ENCODE peak calls at places on chromosomes 1 and 21, in eight cellular contexts. K is transverse colon, Q is GM12891, S is stomach, L is H1, V is sigmoid colon, T is GM12878, Z is endothelial cell of umbilical vein. N is an unnamed sample.

GRCh38 chr1:209542585-209542984 is 40.9 kb upstream of the CAMK1G start:
- DNase-seq in Q (no peak), Z (no peak), T (no peak), L (no peak), K (no peak), S (no peak), V (no peak), N (no peak)

GRCh38 chr1:226104671-226105121 is 42.2 kb downstream of the H3-3A start:
- DNase-seq in V (no peak), Q (no peak), Z (no peak), K (no peak), T (no peak), S (no peak), L (no peak), N (no peak)

GRCh38 chr1:89918127-89918793 is 76.7 kb upstream of the ZNF326 start:
- DNase-seq in V (no peak), S (no peak), L (no peak), Z (no peak), Q (no peak), K (no peak), T (no peak), N (no peak)

GRCh38 chr1:31944205-31945089 is 6.3 kb upstream of the PTP4A2 start:
- DNase-seq in T (peak), V (peak), Q (peak), K (peak), L (peak), Z (peak), S (peak), N (no peak)

GRCh38 chr1:44318097-44319088 is 36.7 kb downstream of the ERI3 start:
- DNase-seq in Q (peak), Z (peak), T (no peak), V (no peak), S (no peak), K (peak), L (peak), N (no peak)

GRCh38 chr1:193019442-193020026 is 39.6 kb downstream of the UCHL5 start:
- DNase-seq in Z (peak), V (no peak), Q (no peak), S (no peak), K (no peak), L (no peak), T (no peak), N (no peak)

GRCh38 chr1:109251277-109252166 is 2.2 kb downstream of the CELSR2 start:
- DNase-seq in S (no peak), T (no peak), K (no peak), Q (no peak), L (no peak), V (no peak), Z (no peak), N (no peak)

GRCh38 chr1:162663086-162663485 is 30.8 kb downstream of the DDR2 start:
- DNase-seq in L (no peak), Q (no peak), V (no peak), S (no peak), T (no peak), K (no peak), Z (no peak), N (no peak)

GRCh38 chr1:12722626-12723025 is 6.7 kb downstream of the AADACL3 start:
- DNase-seq in V (no peak), Z (no peak), L (no peak), K (no peak), T (no peak), Q (no peak), S (no peak), N (no peak)

GRCh38 chr1:57874426-57874825 is 450.6 kb upstream of the DAB1 start:
- DNase-seq in Z (no peak), V (no peak), T (no peak), L (no peak), K (no peak), S (no peak), Q (no peak), N (no peak)

GRCh38 chr1:208924011-208924410 is 659.5 kb upstream of the CAMK1G start:
- DNase-seq in L (no peak), V (no peak), Q (no peak), Z (no peak), T (no peak), S (no peak), K (no peak), N (no peak)

GRCh38 chr1:153629343-153629665 is 1.1 kb downstream of the S100A1 start:
- DNase-seq in V (no peak), L (no peak), Q (no peak), T (no peak), Z (no peak), K (no peak), S (no peak), N (no peak)

GRCh38 chr1:226637147-226637935 is 88.8 kb downstream of the STUM start:
- DNase-seq in V (peak), T (no peak), Z (no peak), L (no peak), S (no peak), K (peak), Q (no peak), N (no peak)

GRCh38 chr1:66705100-66705499 is 47.2 kb upstream of the DYNLT5 start:
- DNase-seq in T (no peak), Q (no peak), K (no peak), V (no peak), S (no peak), L (no peak), Z (peak), N (no peak)

GRCh38 chr1:92728687-92729086 is 56.2 kb downstream of the EVI5 start:
- DNase-seq in L (no peak), T (no peak), S (no peak), Q (no peak), Z (no peak), K (no peak), V (no peak), N (no peak)

GRCh38 chr1:22941257-22941656 is 31.4 kb downstream of the LACTBL1 start:
- DNase-seq in Z (no peak), S (no peak), K (no peak), V (no peak), T (no peak), L (no peak), Q (no peak), N (no peak)

GRCh38 chr1:199691540-199691939 is 336.0 kb upstream of the NR5A2 start:
- DNase-seq in T (no peak), K (no peak), V (no peak), L (no peak), Q (no peak), Z (peak), S (no peak), N (no peak)

GRCh38 chr1:163922743-163923186 is 601.0 kb downstream of the NUF2 start:
- DNase-seq in S (no peak), K (no peak), Z (no peak), Q (no peak), L (no peak), T (no peak), V (no peak), N (no peak)

GRCh38 chr1:201602413-201603265 is 63.7 kb downstream of the NAV1 start:
- DNase-seq in Z (peak), V (no peak), L (no peak), S (no peak), T (no peak), K (peak), Q (no peak), N (no peak)

GRCh38 chr1:153443486-153443885 is 17.0 kb downstream of the S100A7 start:
- DNase-seq in S (no peak), L (no peak), V (no peak), T (no peak), K (no peak), Q (no peak), Z (no peak), N (peak)

GRCh38 chr1:911875-912739 is 11.6 kb upstream of the SAMD11 start:
- DNase-seq in S (no peak), V (peak), T (no peak), L (no peak), Q (no peak), K (no peak), Z (no peak), N (no peak)

GRCh38 chr1:3003039-3003940 is 18.0 kb upstream of the ACTRT2 start:
- DNase-seq in V (peak), Q (no peak), S (no peak), T (no peak), Z (no peak), K (no peak), L (no peak), N (no peak)

GRCh38 chr1:163069655-163070277 is 605 bp downstream of the RGS4 start:
- DNase-seq in K (no peak), Q (no peak), L (no peak), V (no peak), Z (no peak), T (no peak), S (no peak), N (no peak)

GRCh38 chr1:118825619-118826018 is 162.5 kb downstream of the TBX15 start:
- DNase-seq in Q (no peak), Z (no peak), S (no peak), T (no peak), K (no peak), V (no peak), L (no peak), N (no peak)

GRCh38 chr21:14942801-14943490 is 121.9 kb downstream of the NRIP1 start:
- DNase-seq in T (no peak), K (no peak), V (no peak), Q (no peak), S (no peak), Z (no peak), L (no peak), N (no peak)

GRCh38 chr1:205536759-205537361 is 32.4 kb downstream of the CDK18 start:
- DNase-seq in T (no peak), V (peak), L (peak), Z (no peak), S (peak), K (peak), Q (no peak), N (peak)

GRCh38 chr1:212971312-212971711 is 21.0 kb downstream of the VASH2 start:
- DNase-seq in V (peak), T (no peak), Z (no peak), S (peak), Q (no peak), L (no peak), K (no peak), N (peak)

GRCh38 chr1:50474859-50475809 is 51.9 kb upstream of the DMRTA2 start:
- DNase-seq in Q (no peak), Z (peak), V (no peak), K (no peak), T (no peak), S (no peak), L (peak), N (no peak)

GRCh38 chr1:156805766-156806511 is 10.7 kb downstream of the SH2D2A start:
- DNase-seq in T (no peak), Q (no peak), Z (peak), S (no peak), V (peak), K (peak), L (no peak), N (peak)

GRCh38 chr1:89298461-89298860 is 25.8 kb upstream of the GBP5 start:
- DNase-seq in Z (no peak), Q (no peak), L (no peak), V (no peak), S (no peak), K (no peak), T (no peak), N (no peak)

GRCh38 chr21:28674807-28675206 is 317.9 kb downstream of the LTN1 start:
- DNase-seq in L (no peak), K (no peak), V (no peak), S (no peak), Q (no peak), Z (no peak), T (no peak), N (no peak)

GRCh38 chr1:70807088-70807664 is 240.4 kb downstream of the PTGER3 start:
- DNase-seq in V (no peak), S (no peak), Z (no peak), K (no peak), T (no peak), Q (no peak), L (no peak), N (no peak)
- TF ChIP-seq POLR2AphosphoS5 in V (no peak), S (no peak), Z (no peak), K (no peak), T (no peak), Q (no peak), L (no peak), N (no peak)

GRCh38 chr1:53736290-53736689 is 2.7 kb downstream of the GLIS1 start:
- DNase-seq in V (no peak), K (no peak), S (no peak), T (no peak), Q (no peak), Z (no peak), L (no peak), N (no peak)

GRCh38 chr1:53737648-53738204 is 1.2 kb downstream of the GLIS1 start:
- DNase-seq in S (no peak), L (peak), V (no peak), T (no peak), Q (no peak), Z (peak), K (no peak), N (no peak)

GRCh38 chr1:53738205-53739108 is 507 bp downstream of the GLIS1 start:
- DNase-seq in Z (peak), S (no peak), V (no peak), Q (peak), L (peak), T (no peak), K (no peak), N (no peak)

GRCh38 chr1:53740621-53741105 is 1.7 kb upstream of the GLIS1 start:
- DNase-seq in L (no peak), V (no peak), T (no peak), S (no peak), Q (no peak), Z (no peak), K (no peak), N (no peak)

GRCh38 chr1:53739109-53739681 is at the start of gene GLIS1:
- DNase-seq in L (peak), Q (peak), Z (peak), V (peak), T (no peak), K (peak), S (peak), N (no peak)
- TF ChIP-seq POLR2A in L (no peak), Q (no peak), Z (no peak), V (no peak), T (no peak), K (no peak), S (no peak), N (peak)

GRCh38 chr1:234320549-234320948 is 52.7 kb upstream of the COA6 start:
- DNase-seq in V (no peak), L (no peak), Z (no peak), K (no peak), S (no peak), T (no peak), Q (no peak), N (no peak)
- TF ChIP-seq POLR2AphosphoS5 in V (no peak), L (no peak), Z (no peak), K (no peak), S (no peak), T (no peak), Q (no peak), N (no peak)

DNA sequence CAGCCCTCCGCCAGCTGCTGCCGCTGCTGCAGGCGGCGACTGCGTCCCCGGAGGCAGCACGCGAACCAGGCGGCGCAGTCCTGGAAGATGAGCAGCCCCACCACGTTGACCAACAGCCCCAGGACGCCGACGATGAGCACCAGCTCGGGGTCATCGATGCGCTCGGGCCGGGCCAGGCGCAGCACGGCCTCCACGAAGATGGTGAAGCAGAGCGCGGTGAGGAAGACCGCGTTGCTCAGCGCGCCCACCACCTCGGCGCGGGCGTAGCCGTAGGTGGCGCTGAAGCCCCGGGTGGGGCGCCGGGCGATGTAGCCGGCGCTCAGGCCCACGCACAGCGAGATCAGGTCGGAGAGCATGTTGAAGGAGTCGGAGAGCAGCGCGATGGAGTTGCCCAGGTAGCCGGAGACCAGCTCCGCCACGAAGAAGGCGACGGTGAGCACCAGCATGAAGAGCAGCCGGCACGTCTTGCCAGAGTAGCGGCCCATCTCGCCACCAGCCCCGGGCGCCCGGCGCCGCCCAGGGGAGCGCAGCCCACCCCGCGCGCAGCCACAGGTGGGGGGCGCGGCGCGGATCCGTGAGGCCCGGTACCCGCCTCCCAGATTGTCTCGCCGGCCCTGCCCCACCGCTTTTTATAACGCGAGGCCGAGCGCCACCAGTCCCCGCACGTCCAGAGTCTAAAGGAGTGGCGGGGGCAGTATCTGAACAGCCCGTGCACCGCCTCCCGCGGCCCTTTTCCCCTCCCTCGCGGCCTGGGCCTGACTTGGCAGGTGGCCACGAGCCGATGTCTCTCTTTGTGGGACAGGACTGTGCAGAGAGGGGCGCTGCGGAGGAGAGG is at the start of gene SLC30A10:
- DNase-seq in Q (peak), L (peak), S (no peak), K (peak), Z (peak), V (no peak), T (no peak), N (no peak)
- TF ChIP-seq POLR2A in Q (no peak), L (no peak), S (no peak), K (peak), Z (no peak), V (no peak), T (no peak), N (no peak)

GRCh38 chr1:161131721-161132409 is 602 bp downstream of the DEDD start:
- DNase-seq in Q (no peak), V (no peak), T (no peak), Z (peak), K (no peak), S (no peak), L (no peak), N (no peak)

GRCh38 chr1:161133220-161133740 is 813 bp upstream of the DEDD start:
- DNase-seq in S (no peak), T (no peak), L (no peak), Q (no peak), Z (no peak), K (no peak), V (no peak), N (no peak)

GRCh38 chr1:161128591-161129420 is 3.7 kb downstream of the DEDD start:
- DNase-seq in Z (no peak), Q (no peak), S (no peak), L (no peak), V (no peak), K (no peak), T (no peak), N (no peak)

GRCh38 chr1:161130266-161130665 is 2.2 kb downstream of the DEDD start:
- DNase-seq in T (no peak), L (no peak), S (no peak), K (no peak), Q (no peak), V (no peak), Z (peak), N (no peak)

DNA sequence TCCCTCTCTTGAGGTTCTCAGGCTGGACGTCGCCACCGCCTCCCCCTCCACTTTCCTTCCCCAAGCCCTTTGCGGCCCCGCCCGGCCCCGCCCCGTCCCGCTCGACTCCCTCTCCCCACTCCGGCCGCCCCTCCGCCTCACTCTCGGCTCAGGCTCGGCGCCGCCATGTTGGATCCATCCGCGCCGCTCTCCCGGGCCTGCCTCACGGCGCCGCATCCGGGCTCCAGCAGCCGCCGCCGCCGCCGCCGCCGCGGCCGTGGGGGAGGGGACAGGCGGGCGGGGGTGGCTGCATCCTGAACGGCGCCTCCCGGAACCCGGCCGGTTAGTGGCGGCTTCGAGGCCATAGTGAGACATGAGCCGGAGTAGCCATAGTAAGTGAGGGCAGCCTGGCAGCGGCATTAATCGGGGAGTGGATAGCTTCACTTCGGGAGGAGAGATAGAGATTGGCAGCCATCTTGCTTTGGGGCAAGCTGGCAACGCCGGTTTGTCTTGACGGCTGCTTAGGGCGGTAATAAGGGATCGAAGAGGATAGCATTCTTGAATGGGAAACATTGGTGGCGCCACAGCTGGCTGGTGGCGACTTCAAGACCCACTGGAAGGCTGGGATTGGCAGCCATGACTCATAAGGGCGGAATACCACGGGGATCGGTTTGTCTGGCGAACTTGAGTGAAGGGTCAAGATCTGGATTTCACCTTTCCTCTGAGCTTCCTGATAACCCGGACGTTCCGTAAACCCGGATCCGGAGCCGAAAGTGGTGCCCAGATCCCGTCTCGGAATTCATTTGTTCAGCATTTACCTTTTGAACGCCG is at the start of gene DEDD:
- DNase-seq in Q (peak), S (peak), Z (peak), T (peak), K (peak), V (peak), L (peak), N (no peak)
- TF ChIP-seq POLR2AphosphoS5 in Q (no peak), S (peak), Z (peak), T (peak), K (peak), V (peak), L (peak), N (peak)